ENCODE peak calls at places on chromosomes 12 and 14, in nine cellular contexts. N is endothelial cell of umbilical vein, S is WTC11, T is A549, Z is HCT116, M is HepG2, H is K562, K is SK-N-SH, P is H1. R is an unnamed sample.

GRCh38 chr12:16766736-16767135 is 160.8 kb upstream of the LMO3 start:
- DNase-seq in N (no peak), S (no peak), T (no peak), Z (no peak), M (no peak), H (no peak), K (no peak), P (no peak), R (no peak)

GRCh38 chr12:23750923-23751322 is 198.5 kb downstream of the SOX5 start:
- DNase-seq in N (no peak), S (no peak), T (no peak), Z (no peak), M (no peak), H (no peak), K (no peak), P (no peak), R (no peak)

GRCh38 chr12:79448816-79449215 is 241.9 kb downstream of the PAWR start:
- DNase-seq in N (no peak), S (peak; percentile 25), T (no peak), Z (no peak), M (no peak), H (no peak), K (no peak), P (no peak), R (no peak)

GRCh38 chr14:50082784-50083466 is 33.4 kb downstream of the VCPKMT start:
- DNase-seq in N (no peak), S (no peak), T (no peak), Z (no peak), M (no peak), H (no peak), K (no peak), P (no peak), R (peak; percentile 23)

GRCh38 chr14:90700928-90701776 is 115.1 kb downstream of the TTC7B start:
- DNase-seq in N (peak; percentile 26), S (no peak), T (no peak), Z (no peak), M (no peak), H (no peak), K (no peak), P (no peak), R (peak; percentile 44)

GRCh38 chr12:44628180-44628579 is 247.9 kb downstream of the NELL2 start:
- DNase-seq in N (no peak), S (no peak), T (no peak), Z (no peak), M (no peak), H (no peak), K (no peak), P (no peak), R (no peak)

GRCh38 chr12:58916891-58917570 is 3.3 kb downstream of the LRIG3 start:
- DNase-seq in N (peak; percentile 82), S (no peak), T (no peak), Z (no peak), M (no peak), H (no peak), K (no peak), P (no peak), R (no peak)

GRCh38 chr14:51208982-51209381 is 31.1 kb upstream of the TMX1 start:
- DNase-seq in N (no peak), S (no peak), T (no peak), Z (no peak), M (no peak), H (no peak), K (no peak), P (no peak), R (no peak)

GRCh38 chr12:103560604-103561101 is 26.4 kb upstream of the STAB2 start:
- DNase-seq in N (peak; percentile 18), S (no peak), T (peak; percentile 89), Z (peak; percentile 91), M (peak; percentile 72), H (no peak), K (no peak), P (no peak), R (peak; percentile 9)

GRCh38 chr12:132623072-132623869 is 4.7 kb downstream of the P2RX2 start:
- DNase-seq in N (no peak), S (no peak), T (no peak), Z (no peak), M (no peak), H (no peak), K (no peak), P (no peak), R (no peak)

GRCh38 chr12:4148418-4149056 is 125.0 kb upstream of the CCND2 start:
- DNase-seq in N (no peak), S (no peak), T (no peak), Z (no peak), M (no peak), H (no peak), K (no peak), P (no peak), R (no peak)

GRCh38 chr12:15205341-15206010 is 15.7 kb downstream of the RERG start:
- DNase-seq in N (peak; percentile 63), S (no peak), T (no peak), Z (no peak), M (no peak), H (no peak), K (no peak), P (no peak), R (no peak)

GRCh38 chr14:99466719-99467118 is 13.9 kb downstream of the SETD3 start:
- DNase-seq in N (no peak), S (no peak), T (no peak), Z (no peak), M (no peak), H (no peak), K (no peak), P (no peak), R (no peak)

GRCh38 chr12:111029732-111030131 is 109.4 kb upstream of the MYL2 start:
- DNase-seq in N (no peak), S (no peak), T (no peak), Z (no peak), M (no peak), H (no peak), K (no peak), P (no peak), R (no peak)

GRCh38 chr14:86570371-86570770 is 1040.4 kb downstream of the FLRT2 start:
- DNase-seq in N (no peak), S (no peak), T (no peak), Z (no peak), M (no peak), H (no peak), K (no peak), P (no peak), R (no peak)

DNA sequence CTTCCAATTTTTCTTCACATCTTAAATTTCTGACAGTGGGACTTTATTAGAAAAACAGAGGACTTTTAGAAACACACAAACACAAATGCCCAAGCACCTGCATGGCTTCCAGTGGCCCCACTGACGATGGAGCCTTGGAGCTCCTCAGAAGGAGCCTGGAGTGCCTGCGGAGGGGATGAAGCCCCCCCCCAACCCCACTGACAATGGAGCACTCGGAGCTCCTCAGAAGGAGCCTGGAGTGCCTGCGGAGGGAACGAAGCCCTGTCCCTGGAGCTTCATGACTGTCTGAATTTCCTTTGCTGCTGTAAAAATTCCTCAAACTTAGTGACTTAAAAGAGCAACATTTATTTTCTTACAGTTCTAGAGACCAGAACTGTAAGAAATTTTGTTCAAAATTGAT is 80.1 kb upstream of the VRK1 start:
- DNase-seq in N (no peak), S (no peak), T (no peak), Z (no peak), M (no peak), H (no peak), K (no peak), P (no peak), R (no peak)
- TF ChIP-seq MAX in N (no peak), S (no peak), T (no peak), Z (no peak), M (no peak), H (no peak), K (no peak), P (no peak), R (no peak)

DNA sequence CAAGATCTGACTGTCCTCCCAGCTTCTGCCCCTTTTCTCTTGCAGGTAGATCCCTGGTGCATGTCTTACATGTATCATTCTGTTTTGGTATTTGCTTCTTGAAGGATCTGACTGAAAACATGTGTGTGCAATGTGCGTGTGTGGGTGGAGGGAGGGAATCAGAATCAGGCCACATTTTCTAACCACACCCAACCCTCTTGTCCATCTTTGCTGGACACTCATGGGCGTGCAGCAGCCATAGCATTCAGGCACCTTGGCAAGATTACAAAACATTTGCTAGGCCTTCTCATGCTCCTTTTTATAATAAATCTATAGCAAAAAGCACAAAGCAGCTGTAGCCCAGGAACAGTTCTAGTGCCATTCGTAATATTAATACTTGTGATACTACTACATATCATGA is 233.6 kb upstream of the E2F7 start:
- DNase-seq in N (no peak), S (no peak), T (no peak), Z (no peak), M (no peak), H (no peak), K (no peak), P (no peak), R (no peak)
- TF ChIP-seq MAX in N (no peak), S (no peak), T (no peak), Z (no peak), M (no peak), H (no peak), K (no peak), P (no peak), R (no peak)

GRCh38 chr12:113659416-113659815 is 187.7 kb upstream of the LHX5 start:
- DNase-seq in N (no peak), S (no peak), T (no peak), Z (no peak), M (no peak), H (no peak), K (no peak), P (no peak), R (no peak)
- TF ChIP-seq MAX in N (no peak), S (no peak), T (no peak), Z (no peak), M (no peak), H (no peak), K (no peak), P (no peak), R (no peak)

GRCh38 chr12:39620664-39621658 is 1.4 kb upstream of the ABCD2 start:
- DNase-seq in N (no peak), S (no peak), T (no peak), Z (no peak), M (no peak), H (no peak), K (no peak), P (no peak), R (no peak)

GRCh38 chr12:39618701-39619100 is 902 bp downstream of the ABCD2 start:
- DNase-seq in N (no peak), S (no peak), T (no peak), Z (no peak), M (no peak), H (no peak), K (no peak), P (no peak), R (no peak)

GRCh38 chr12:39619660-39620433 is at the start of gene ABCD2:
- DNase-seq in N (peak; percentile 76), S (peak; percentile 67), T (peak; percentile 49), Z (peak; percentile 19), M (peak; percentile 32), H (peak; percentile 26), K (peak; percentile 73), P (peak; percentile 70), R (peak; percentile 74)

GRCh38 chr12:39617887-39618286 is 1.7 kb downstream of the ABCD2 start:
- DNase-seq in N (no peak), S (no peak), T (no peak), Z (no peak), M (no peak), H (no peak), K (no peak), P (no peak), R (no peak)

GRCh38 chr12:39619316-39619659 is 315 bp downstream of the ABCD2 start:
- DNase-seq in N (no peak), S (no peak), T (no peak), Z (no peak), M (no peak), H (no peak), K (peak; percentile 32), P (no peak), R (no peak)
- TF ChIP-seq MAX in N (no peak), S (no peak), T (no peak), Z (no peak), M (no peak), H (no peak), K (no peak), P (no peak), R (no peak)

R was measured in NB4.